ENCODE peak calls at places on chromosome 6, in nine cellular contexts. U, D, R, I, V, A, E, P and Z are unnamed samples.

GRCh38 chr6:166996406-166996805 is 2.8 kb upstream of the CEP43 start:
- DNase-seq in U (no peak), D (no peak), R (no peak), I (no peak), V (no peak), A (no peak), E (no peak), P (no peak), Z (no peak)

GRCh38 chr6:159390384-159390783 is 221.2 kb downstream of the FNDC1 start:
- DNase-seq in U (no peak), D (no peak), R (no peak), I (no peak), V (no peak), A (no peak), E (no peak), P (no peak), Z (no peak)

GRCh38 chr6:43489277-43490072 is 12.1 kb downstream of the TJAP1 start:
- DNase-seq in U (no peak), D (no peak), R (no peak), I (no peak), V (no peak), A (no peak), E (no peak), P (peak), Z (no peak)

GRCh38 chr6:167990016-167990945 is 7.2 kb upstream of the KIF25 start:
- DNase-seq in U (no peak), D (no peak), R (no peak), I (no peak), V (no peak), A (no peak), E (no peak), P (no peak), Z (no peak)

GRCh38 chr6:34414999-34415858 is 10.6 kb downstream of the RPS10 start:
- DNase-seq in U (peak), D (peak), R (peak), I (peak), V (peak), A (no peak), E (no peak), P (peak), Z (peak)

GRCh38 chr6:52975580-52975979 is 19.5 kb downstream of the GSTA4 start:
- DNase-seq in U (no peak), D (no peak), R (no peak), I (no peak), V (no peak), A (no peak), E (no peak), P (no peak), Z (no peak)

GRCh38 chr6:41970436-41970846 is 28.8 kb upstream of the CCND3 start:
- DNase-seq in U (no peak), D (no peak), R (peak), I (no peak), V (no peak), A (no peak), E (no peak), P (no peak), Z (no peak)

GRCh38 chr6:155250701-155251381 is 13.0 kb upstream of the CLDN20 start:
- DNase-seq in U (no peak), D (no peak), R (no peak), I (no peak), V (no peak), A (no peak), E (no peak), P (no peak), Z (no peak)

GRCh38 chr6:1334725-1335124 is 22.8 kb downstream of the FOXQ1 start:
- DNase-seq in U (no peak), D (no peak), R (no peak), I (no peak), V (no peak), A (no peak), E (no peak), P (no peak), Z (no peak)

GRCh38 chr6:100176321-100176950 is 182.4 kb upstream of the MCHR2 start:
- DNase-seq in U (no peak), D (no peak), R (no peak), I (no peak), V (peak), A (peak), E (no peak), P (no peak), Z (no peak)